ENCODE peak calls at places on chromosomes 7 and 10, in four cellular contexts. V is B cell, L is lower leg skin, P is transverse colon. Y is an unnamed sample.

GRCh38 chr7:80098795-80099194 is 35.8 kb upstream of the GNAI1 start:
- DNase-seq in L (no peak), P (no peak), V (no peak), Y (peak; percentile 5)

GRCh38 chr7:94330474-94331027 is 64.1 kb upstream of the COL1A2 start:
- DNase-seq in P (no peak), V (no peak), L (no peak), Y (no peak)

GRCh38 chr10:17239671-17240460 is 11.8 kb downstream of the VIM start:
- DNase-seq in P (no peak), V (no peak), L (no peak), Y (no peak)

GRCh38 chr10:1920127-1920526 is 182.8 kb upstream of the ADARB2 start:
- DNase-seq in P (no peak), V (no peak), L (no peak), Y (no peak)

GRCh38 chr10:76035010-76035727 is 603.7 kb downstream of the LRMDA start:
- DNase-seq in V (no peak), P (no peak), L (no peak), Y (no peak)

GRCh38 chr7:112540839-112541577 is 60.2 kb downstream of the LSMEM1 start:
- DNase-seq in P (no peak), L (no peak), V (no peak), Y (no peak)

GRCh38 chr10:11685787-11686218 is 56.4 kb upstream of the ECHDC3 start:
- DNase-seq in P (peak; percentile 87), L (peak; percentile 74), V (peak; percentile 87), Y (no peak)

GRCh38 chr7:98991141-98991540 is 112.8 kb downstream of the TRRAP start:
- DNase-seq in V (no peak), P (no peak), L (no peak), Y (no peak)

GRCh38 chr10:132883391-132883881 is 58.9 kb downstream of the CFAP46 start:
- DNase-seq in V (no peak), L (no peak), P (no peak), Y (no peak)

DNA sequence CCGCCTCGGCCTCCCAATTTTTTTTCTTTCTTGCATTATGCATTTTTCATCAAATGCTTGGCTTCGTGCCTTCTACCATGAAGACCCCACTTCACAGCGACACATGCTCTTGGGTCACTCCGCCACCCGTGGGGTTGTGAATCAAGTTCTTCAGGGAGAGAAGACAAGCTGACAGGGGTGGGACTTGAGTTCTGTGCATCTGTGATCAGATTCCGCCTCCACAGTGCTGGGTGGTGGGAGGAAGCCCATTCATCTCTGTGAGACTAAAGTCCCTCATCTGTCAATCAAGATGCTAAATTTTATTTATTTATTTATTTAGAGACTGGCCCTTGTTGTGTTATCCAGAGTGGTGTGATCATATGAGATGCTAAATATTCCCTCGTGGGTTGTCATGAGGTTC is 333.0 kb downstream of the DPP6 start:
- DNase-seq in L (no peak), P (no peak), V (no peak), Y (no peak)
- TF ChIP-seq CTCF in L (no peak), P (no peak), V (no peak), Y (no peak)

GRCh38 chr10:84820121-84820520 is 491.7 kb downstream of the CCSER2 start:
- DNase-seq in V (no peak), L (no peak), P (no peak), Y (no peak)
- TF ChIP-seq CTCF in V (no peak), L (no peak), P (peak; percentile 31), Y (no peak)

DNA sequence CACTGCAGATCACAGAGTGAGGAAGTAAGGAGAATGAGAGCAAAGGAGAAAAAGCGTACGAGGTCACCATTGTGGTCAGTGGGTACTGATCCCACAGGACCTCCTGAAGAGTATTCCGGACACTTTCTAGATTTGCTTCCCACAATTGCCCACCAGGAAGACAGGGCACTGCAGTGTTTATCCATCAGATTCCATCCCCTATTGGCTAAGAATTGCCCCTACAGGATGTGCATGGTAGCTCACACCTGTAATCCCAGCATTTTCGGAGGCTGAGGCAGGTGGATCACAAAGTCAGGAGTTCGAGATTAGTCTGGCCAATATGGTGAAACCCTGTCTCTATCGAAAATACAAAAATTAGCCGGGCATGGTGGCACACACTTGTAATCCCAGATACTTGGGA is 5.3 kb upstream of the FHIP2A start:
- DNase-seq in V (no peak), L (no peak), P (no peak), Y (no peak)
- TF ChIP-seq CTCF in V (no peak), L (no peak), P (no peak), Y (no peak)

GRCh38 chr10:95866448-95866842 is 41.3 kb upstream of the CC2D2B start:
- DNase-seq in V (no peak), P (no peak), L (no peak), Y (no peak)

GRCh38 chr10:95861401-95861800 is 46.4 kb upstream of the CC2D2B start:
- DNase-seq in P (no peak), V (no peak), L (no peak), Y (no peak)

GRCh38 chr10:95867866-95868265 is 39.9 kb upstream of the CC2D2B start:
- DNase-seq in V (no peak), P (no peak), L (no peak), Y (no peak)

GRCh38 chr10:95865814-95866447 is 41.8 kb upstream of the CC2D2B start:
- DNase-seq in P (no peak), L (no peak), V (no peak), Y (no peak)

DNA sequence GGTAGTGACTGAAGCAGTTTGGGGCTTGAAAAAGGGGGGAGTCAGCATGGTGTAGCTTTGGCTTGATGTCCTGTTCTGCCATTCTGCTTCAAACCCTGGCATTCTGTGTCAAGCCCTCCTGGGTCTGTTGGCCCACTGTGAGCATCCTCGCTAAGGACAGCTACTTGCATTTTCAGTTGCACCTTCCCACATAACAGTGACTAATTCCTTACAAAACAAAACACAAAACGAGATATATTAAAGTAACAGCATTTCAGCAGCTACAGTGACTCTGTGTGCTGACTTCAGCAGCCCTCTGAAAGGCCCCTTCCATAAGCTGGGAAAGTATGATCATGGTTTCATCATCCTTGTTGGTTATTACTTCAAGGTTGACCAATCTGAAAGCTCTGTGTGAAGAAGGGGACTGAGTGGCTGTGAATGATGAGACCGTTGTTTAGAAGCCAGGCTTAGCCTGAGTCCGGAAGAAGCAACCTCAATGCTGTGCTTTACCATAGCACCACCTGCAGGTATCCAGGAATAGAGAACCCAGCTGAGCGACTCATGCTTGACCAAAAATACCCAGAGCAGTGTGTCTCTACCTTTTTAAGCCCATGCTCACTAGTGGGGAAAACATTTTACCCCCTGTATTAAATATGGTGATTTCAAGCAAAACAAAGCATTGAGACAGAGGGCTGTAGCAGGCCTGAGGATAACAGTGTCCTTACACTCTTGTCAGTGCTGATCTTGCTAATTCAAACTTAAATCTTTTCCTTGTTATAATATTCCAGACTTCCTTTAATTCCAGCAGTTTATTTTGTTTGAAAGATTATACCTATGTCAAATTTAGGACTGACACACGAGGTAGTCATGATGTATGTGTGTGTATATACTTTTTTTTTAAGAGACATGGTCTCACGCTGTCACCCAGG is 42.6 kb upstream of the CC2D2B start:
- DNase-seq in P (peak; percentile 18), V (peak; percentile 81), L (peak; percentile 50), Y (peak; percentile 49)
- TF ChIP-seq CTCF in P (peak; percentile 49), V (peak; percentile 88), L (peak; percentile 38), Y (peak; percentile 28)

DNA sequence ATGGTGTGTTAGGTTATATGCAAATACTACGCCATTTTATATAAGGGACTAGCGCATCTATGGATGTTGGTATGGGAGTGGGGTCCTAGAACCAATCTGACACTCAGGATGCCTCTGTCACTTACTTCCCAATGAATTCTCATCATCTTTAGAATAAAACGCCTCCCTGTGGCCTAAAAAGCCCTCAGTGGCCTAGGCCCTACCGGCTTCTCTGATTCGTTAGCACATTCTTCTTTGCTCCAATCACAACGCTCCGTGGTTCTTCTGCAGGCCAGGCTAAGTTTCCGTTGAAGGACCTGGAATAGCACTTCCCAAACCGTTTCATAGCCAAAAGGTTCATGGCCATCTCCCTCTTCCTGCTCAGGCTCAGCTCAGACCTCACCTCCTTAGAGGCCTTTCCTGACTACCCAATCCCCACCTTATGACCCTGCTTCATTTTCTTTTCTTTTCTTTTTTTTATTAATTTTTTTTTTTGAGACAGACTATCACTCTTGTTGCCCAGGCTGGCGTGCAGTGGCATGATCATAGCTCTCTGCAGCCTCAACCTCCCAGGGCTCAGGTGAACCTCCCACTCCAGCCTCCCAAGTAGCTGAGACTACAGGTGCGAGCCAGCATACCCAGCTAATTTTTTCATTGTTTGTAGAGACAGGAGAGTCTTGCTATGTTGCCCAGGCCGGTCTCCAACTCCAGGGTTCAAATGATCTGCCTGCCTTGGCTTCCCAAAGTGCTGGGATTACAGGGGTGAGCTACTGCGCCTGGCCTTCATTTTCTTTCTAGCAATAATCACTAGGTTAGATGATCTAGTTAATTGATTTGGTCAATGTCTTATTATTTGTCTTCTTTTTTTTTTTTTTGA is 24.5 kb upstream of the YWHAG start:
- DNase-seq in P (no peak), V (no peak), L (no peak), Y (no peak)
- TF ChIP-seq CTCF in P (no peak), V (no peak), L (no peak), Y (no peak)

GRCh38 chr10:106795619-106796018 is 368.9 kb downstream of the SORCS1 start:
- DNase-seq in L (no peak), V (no peak), P (peak; percentile 19), Y (peak; percentile 43)
- TF ChIP-seq CTCF in L (no peak), V (no peak), P (peak; percentile 37), Y (peak; percentile 32)

GRCh38 chr7:158761945-158762344 is 57.3 kb upstream of the NCAPG2 start:
- DNase-seq in V (no peak), P (no peak), L (no peak), Y (no peak)

GRCh38 chr7:158759749-158760444 is 55.3 kb upstream of the NCAPG2 start:
- DNase-seq in P (no peak), V (no peak), L (no peak), Y (no peak)

GRCh38 chr7:158759245-158759614 is 54.6 kb upstream of the NCAPG2 start:
- DNase-seq in V (no peak), P (no peak), L (no peak), Y (no peak)

GRCh38 chr7:158760445-158760764 is 55.8 kb upstream of the NCAPG2 start:
- DNase-seq in L (no peak), P (no peak), V (no peak), Y (no peak)

GRCh38 chr7:158760936-158761335 is 56.3 kb upstream of the NCAPG2 start:
- DNase-seq in P (no peak), L (no peak), V (no peak), Y (no peak)
- TF ChIP-seq CTCF in P (no peak), L (no peak), V (no peak), Y (no peak)

Y was measured in endothelial cell.